ENCODE peak calls at places on chromosomes 2 and 18, in seven cellular contexts. R, I, C, E, A, J and X are unnamed samples.

GRCh38 chr18:69469444-69469919 is 68.8 kb downstream of the DOK6 start:
- DNase-seq in A (no peak), J (peak; percentile 22), C (no peak), E (no peak), I (peak; percentile 2), R (peak; percentile 3), X (no peak)

GRCh38 chr18:46224181-46224775 is 120.1 kb downstream of the HAUS1 start:
- DNase-seq in R (no peak), E (no peak), C (no peak), I (no peak), J (no peak), A (no peak), X (no peak)

GRCh38 chr2:131058905-131059304 is 34.4 kb downstream of the FAM168B start:
- DNase-seq in J (no peak), R (no peak), I (no peak), E (no peak), A (no peak), C (no peak), X (no peak)

GRCh38 chr2:1670636-1671035 is 73.7 kb downstream of the PXDN start:
- DNase-seq in A (no peak), J (no peak), C (no peak), E (no peak), R (no peak), I (no peak), X (no peak)

GRCh38 chr2:16239296-16239850 is 299.0 kb downstream of the MYCN start:
- DNase-seq in C (no peak), R (no peak), J (no peak), E (no peak), A (peak; percentile 5), I (no peak), X (no peak)

GRCh38 chr2:204140258-204140657 is 203.7 kb downstream of the ICOS start:
- DNase-seq in J (no peak), C (no peak), R (no peak), I (no peak), E (no peak), A (no peak), X (no peak)

GRCh38 chr2:26691881-26692813 is at the start of gene KCNK3:
- DNase-seq in I (peak; percentile 52), C (peak; percentile 7), R (peak; percentile 9), J (peak; percentile 77), E (peak; percentile 56), A (peak; percentile 37), X (peak; percentile 69)

GRCh38 chr2:190533175-190533967 is 1.2 kb downstream of the NEMP2 start:
- DNase-seq in C (no peak), A (no peak), R (peak; percentile 32), I (no peak), J (no peak), E (no peak), X (no peak)

GRCh38 chr18:37741012-37741586 is 175.5 kb upstream of the CELF4 start:
- DNase-seq in I (no peak), C (no peak), E (no peak), J (no peak), A (no peak), R (peak; percentile 16), X (no peak)

GRCh38 chr2:191318729-191319078 is 73.5 kb downstream of the MYO1B start:
- DNase-seq in I (peak; percentile 85), J (no peak), E (no peak), A (no peak), C (peak; percentile 68), R (no peak), X (no peak)

GRCh38 chr2:178860551-178860950 is 53.3 kb upstream of the TTN start:
- DNase-seq in R (no peak), E (peak; percentile 19), C (no peak), J (no peak), A (no peak), I (peak; percentile 24), X (no peak)

GRCh38 chr2:174683392-174683759 is 80.9 kb downstream of the CHRNA1 start:
- DNase-seq in C (peak; percentile 62), A (peak; percentile 21), I (no peak), J (no peak), R (peak; percentile 32), E (no peak), X (no peak)

GRCh38 chr2:96556441-96557330 is 20.1 kb downstream of the ARID5A start:
- DNase-seq in C (peak; percentile 65), A (peak; percentile 33), E (no peak), R (peak; percentile 37), J (no peak), I (peak; percentile 65), X (no peak)

GRCh38 chr2:12882393-12882792 is 165.7 kb downstream of the TRIB2 start:
- DNase-seq in I (no peak), A (no peak), R (no peak), C (no peak), E (no peak), J (no peak), X (no peak)

GRCh38 chr18:713135-713490 is 683 bp upstream of the ENOSF1 start:
- DNase-seq in A (no peak), R (no peak), J (peak; percentile 6), E (no peak), C (no peak), I (no peak), X (no peak)

GRCh38 chr2:8392098-8392844 is 289.6 kb upstream of the ID2 start:
- DNase-seq in J (no peak), C (no peak), E (no peak), I (no peak), A (no peak), R (no peak), X (no peak)

GRCh38 chr2:232420073-232420454 is 13.4 kb downstream of the ALPG start:
- DNase-seq in J (no peak), C (no peak), R (no peak), I (no peak), E (no peak), A (no peak), X (no peak)

GRCh38 chr2:240227538-240228428 is 87.3 kb upstream of the OTOS start:
- DNase-seq in A (no peak), E (no peak), R (no peak), I (no peak), J (peak; percentile 1), C (no peak), X (peak; percentile 3)

GRCh38 chr2:237599465-237600110 is 9.1 kb upstream of the RAB17 start:
- DNase-seq in I (no peak), C (no peak), A (no peak), R (no peak), J (no peak), E (no peak), X (no peak)

GRCh38 chr18:24734058-24734457 is 273.6 kb downstream of the HRH4 start:
- DNase-seq in R (no peak), J (peak; percentile 31), A (no peak), I (peak; percentile 25), C (no peak), E (no peak), X (no peak)

GRCh38 chr2:152762202-152762601 is 43.8 kb downstream of the ARL6IP6 start:
- DNase-seq in R (no peak), C (peak; percentile 67), A (no peak), I (no peak), J (no peak), E (no peak), X (no peak)

GRCh38 chr18:24933345-24933744 is 418.6 kb downstream of the ZNF521 start:
- DNase-seq in I (no peak), J (no peak), C (no peak), E (no peak), R (no peak), A (no peak), X (no peak)

GRCh38 chr2:144351687-144352086 is 168.2 kb downstream of the ZEB2 start:
- DNase-seq in E (no peak), C (no peak), I (no peak), J (no peak), R (no peak), A (no peak), X (no peak)

GRCh38 chr2:183541766-183542165 is 417.5 kb downstream of the NUP35 start:
- DNase-seq in C (peak; percentile 21), E (no peak), A (no peak), R (no peak), J (no peak), I (peak; percentile 57), X (no peak)

GRCh38 chr18:49638209-49638785 is 76.4 kb downstream of the LIPG start:
- DNase-seq in R (no peak), A (no peak), J (no peak), I (no peak), C (no peak), E (no peak), X (no peak)

GRCh38 chr2:168311265-168311925 is 64.0 kb upstream of the STK39 start:
- DNase-seq in J (no peak), A (no peak), C (peak; percentile 5), I (no peak), E (no peak), R (no peak), X (no peak)
- TF ChIP-seq CTCF in J (no peak), A (no peak), C (no peak), I (no peak), E (no peak), R (no peak), X (no peak)

GRCh38 chr2:218019411-218020060 is 16.7 kb upstream of the TNS1 start:
- DNase-seq in E (no peak), I (no peak), J (no peak), R (no peak), A (no peak), C (no peak), X (no peak)

GRCh38 chr2:218020281-218020680 is 17.5 kb upstream of the TNS1 start:
- DNase-seq in I (no peak), C (no peak), A (no peak), E (no peak), J (no peak), R (no peak), X (no peak)

GRCh38 chr2:218021536-218022071 is 18.8 kb upstream of the TNS1 start:
- DNase-seq in C (no peak), E (no peak), I (no peak), R (no peak), J (no peak), A (no peak), X (no peak)

GRCh38 chr2:218022131-218022850 is 19.5 kb upstream of the TNS1 start:
- DNase-seq in R (no peak), C (no peak), I (no peak), A (no peak), J (no peak), E (no peak), X (no peak)

GRCh38 chr2:218020966-218021535 is 18.3 kb upstream of the TNS1 start:
- DNase-seq in E (no peak), C (no peak), J (no peak), R (no peak), I (no peak), A (no peak), X (no peak)
- TF ChIP-seq CTCF in E (no peak), C (no peak), J (no peak), R (no peak), I (no peak), A (no peak), X (no peak)

DNA sequence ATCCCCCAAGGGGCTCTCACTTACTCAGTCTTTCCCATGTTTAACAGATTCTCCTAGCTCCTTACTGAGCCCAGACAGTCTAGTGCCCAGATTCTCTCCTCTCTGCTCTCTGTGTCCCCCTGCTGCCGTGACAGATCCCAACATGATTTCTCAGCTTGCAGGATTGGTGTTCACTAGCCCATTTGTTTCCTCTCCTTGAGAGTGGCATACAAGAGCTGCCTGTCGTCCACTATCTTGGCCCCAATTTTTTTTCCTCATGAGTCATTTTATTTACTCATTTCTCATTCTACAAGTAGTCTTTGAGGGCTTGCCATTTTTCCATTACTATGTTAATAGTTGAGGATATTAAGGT is 199.9 kb upstream of the FN1 start:
- DNase-seq in E (no peak), J (no peak), R (no peak), I (no peak), C (peak; percentile 59), A (no peak), X (no peak)
- TF ChIP-seq CTCF in E (no peak), J (no peak), R (no peak), I (no peak), C (peak; percentile 48), A (no peak), X (no peak)

GRCh38 chr2:220076734-220077133 is 449.3 kb downstream of the SLC4A3 start:
- DNase-seq in C (peak; percentile 79), R (no peak), E (peak; percentile 16), I (no peak), J (no peak), A (no peak), X (no peak)
- TF ChIP-seq CTCF in C (peak; percentile 67), R (no peak), E (peak; percentile 43), I (no peak), J (no peak), A (no peak), X (peak; percentile 21)